ENCODE peak calls at places on chromosome 1, in nine cellular contexts. Q is aorta; M is NCI-H2171; J is neuronal stem cell; W is hypothalamus; N is substantia nigra; U is endothelial cell; Y is activated gamma-delta T cell treated with anti-CD3 and anti-CD28 coated beads, Interleukin-2, amount 50 U/mL, for 16 hours; P is glutamatergic neuron. I is an unnamed sample.

GRCh38 chr1:38872401-38873026 is 634 bp downstream of the MYCBP start:
- DNase-seq in Q (no peak), M (no peak), J (no peak), W (no peak), N (no peak), U (peak), Y (peak), P (no peak), I (no peak)

GRCh38 chr1:25568834-25569598 is 25.6 kb downstream of the LDLRAP1 start:
- DNase-seq in Q (peak), M (peak), J (no peak), W (no peak), N (no peak), U (no peak), Y (no peak), P (peak), I (peak)

GRCh38 chr1:227891955-227892871 is 55.5 kb downstream of the WNT9A start:
- DNase-seq in Q (peak), M (no peak), J (no peak), W (no peak), N (no peak), U (peak), Y (no peak), P (peak), I (no peak)

GRCh38 chr1:232142403-232143314 is 487.3 kb downstream of the SIPA1L2 start:
- DNase-seq in Q (peak), M (no peak), J (no peak), W (no peak), N (no peak), U (no peak), Y (no peak), P (no peak), I (peak)

GRCh38 chr1:109498161-109498801 is 4.4 kb downstream of the CYB561D1 start:
- DNase-seq in Q (peak), M (peak), J (peak), W (no peak), N (no peak), U (peak), Y (no peak), P (peak), I (no peak)

GRCh38 chr1:200448034-200448762 is 38.4 kb upstream of the ZNF281 start:
- DNase-seq in Q (no peak), M (no peak), J (no peak), W (no peak), N (no peak), U (no peak), Y (no peak), P (no peak), I (no peak)

GRCh38 chr1:33615546-33615945 is 143.1 kb downstream of the ZSCAN20 start:
- DNase-seq in Q (no peak), M (no peak), J (no peak), W (no peak), N (no peak), U (no peak), Y (no peak), P (no peak), I (no peak)

GRCh38 chr1:224498574-224499170 is 64.1 kb upstream of the WDR26 start:
- DNase-seq in Q (no peak), M (no peak), J (no peak), W (no peak), N (no peak), U (peak), Y (no peak), P (no peak), I (no peak)

GRCh38 chr1:172380441-172381244 is 39.8 kb upstream of the C1orf105 start:
- DNase-seq in Q (no peak), M (no peak), J (no peak), W (no peak), N (no peak), U (no peak), Y (peak), P (no peak), I (no peak)

GRCh38 chr1:4156241-4156640 is 256.2 kb upstream of the C1orf174 start:
- DNase-seq in Q (peak), M (no peak), J (no peak), W (no peak), N (no peak), U (no peak), Y (no peak), P (no peak), I (no peak)

GRCh38 chr1:22108343-22109135 is 34.4 kb downstream of the WNT4 start:
- DNase-seq in Q (no peak), M (no peak), J (no peak), W (no peak), N (no peak), U (no peak), Y (no peak), P (no peak), I (no peak)

GRCh38 chr1:220880726-220881506 is 1.7 kb downstream of the HLX start:
- DNase-seq in Q (peak), M (no peak), J (no peak), W (no peak), N (no peak), U (no peak), Y (no peak), P (peak), I (peak)

GRCh38 chr1:236603896-236604217 is 459 bp downstream of the HEATR1 start:
- DNase-seq in Q (no peak), M (no peak), J (peak), W (no peak), N (no peak), U (no peak), Y (no peak), P (no peak), I (no peak)

GRCh38 chr1:198880818-198881597 is 242.2 kb downstream of the PTPRC start:
- DNase-seq in Q (no peak), M (no peak), J (no peak), W (no peak), N (no peak), U (no peak), Y (no peak), P (no peak), I (no peak)

GRCh38 chr1:40712997-40713396 is 21.5 kb downstream of the NFYC start:
- DNase-seq in Q (no peak), M (no peak), J (no peak), W (no peak), N (no peak), U (no peak), Y (no peak), P (no peak), I (no peak)

GRCh38 chr1:18938707-18939070 is 17.8 kb downstream of the IFFO2 start:
- DNase-seq in Q (no peak), M (peak), J (no peak), W (no peak), N (peak), U (no peak), Y (no peak), P (peak), I (no peak)

GRCh38 chr1:224897501-224897900 is 32.0 kb upstream of the DNAH14 start:
- DNase-seq in Q (no peak), M (no peak), J (no peak), W (no peak), N (no peak), U (no peak), Y (no peak), P (no peak), I (no peak)

GRCh38 chr1:201346337-201346939 is 31.0 kb downstream of the TNNT2 start:
- DNase-seq in Q (peak), M (no peak), J (peak), W (no peak), N (no peak), U (peak), Y (no peak), P (peak), I (no peak)

GRCh38 chr1:154931940-154932487 is 4.5 kb downstream of the PMVK start:
- DNase-seq in Q (no peak), M (no peak), J (no peak), W (no peak), N (no peak), U (no peak), Y (no peak), P (no peak), I (no peak)

GRCh38 chr1:46522184-46522968 is 29.1 kb downstream of the KNCN start:
- DNase-seq in Q (peak), M (no peak), J (no peak), W (no peak), N (no peak), U (no peak), Y (no peak), P (no peak), I (peak)

GRCh38 chr1:77888429-77889239 is at the start of gene NEXN:
- DNase-seq in Q (peak), M (no peak), J (peak), W (peak), N (peak), U (peak), Y (no peak), P (peak), I (peak)